ENCODE peak calls at places on chromosomes 12 and 14, in ten cellular contexts. I is activated naive CD8-positive, alpha-beta T cell treated with anti-CD3 and anti-CD28 coated beads, Interleukin-2, amount 50 U/mL, for 24 hours; N is heart right ventricle; S is dorsolateral prefrontal cortex; T is kidney tubule cell; E is posterior cingulate gyrus; D is body of pancreas; U is T-helper 9 cell; W is activated CD8-positive, alpha-beta T cell treated with anti-CD3 and anti-CD28 coated beads for 36 hours; A is mucosa of descending colon. G is an unnamed sample.

GRCh38 chr12:7749442-7749841 is 2.3 kb upstream of the CLEC4C start:
- DNase-seq in I (no peak), D (no peak), T (no peak), U (no peak), S (no peak), E (no peak), N (no peak), W (no peak), A (no peak), G (no peak)

GRCh38 chr14:90087433-90087832 is 25.6 kb downstream of the KCNK13 start:
- DNase-seq in E (no peak), I (no peak), S (no peak), T (peak; percentile 54), N (peak; percentile 31), D (peak; percentile 14), W (no peak), A (no peak), U (no peak), G (peak; percentile 43)

GRCh38 chr14:58749066-58749669 is 111.4 kb downstream of the DACT1 start:
- DNase-seq in W (peak; percentile 50), D (peak; percentile 27), E (no peak), U (no peak), N (no peak), A (no peak), I (peak; percentile 4), S (no peak), T (peak; percentile 97), G (no peak)

GRCh38 chr14:79764288-79764687 is 447.0 kb downstream of the DIO2 start:
- DNase-seq in N (no peak), E (no peak), I (no peak), S (no peak), A (no peak), U (no peak), D (no peak), T (no peak), W (no peak), G (no peak)

GRCh38 chr14:93103392-93104080 is 12.2 kb downstream of the ITPK1 start:
- DNase-seq in E (no peak), N (no peak), D (no peak), A (peak; percentile 90), U (peak; percentile 28), T (peak; percentile 30), W (peak; percentile 90), S (no peak), I (peak; percentile 68), G (no peak)

GRCh38 chr14:68318788-68319187 is 474.1 kb downstream of the ZFP36L1 start:
- DNase-seq in I (no peak), N (no peak), S (no peak), U (no peak), E (no peak), W (no peak), D (no peak), T (no peak), A (no peak), G (no peak)

GRCh38 chr12:21773263-21773741 is 1.2 kb downstream of the KCNJ8 start:
- DNase-seq in U (no peak), W (peak; percentile 18), A (peak; percentile 40), D (peak; percentile 77), T (peak; percentile 27), S (no peak), E (no peak), N (peak; percentile 68), I (peak; percentile 5), G (peak; percentile 11)

GRCh38 chr14:53542692-53543091 is 389.6 kb upstream of the DDHD1 start:
- DNase-seq in W (no peak), S (no peak), U (no peak), D (peak; percentile 53), A (no peak), I (no peak), T (peak; percentile 83), N (peak; percentile 17), E (no peak), G (no peak)

GRCh38 chr12:11622774-11623375 is 26.6 kb upstream of the ETV6 start:
- DNase-seq in A (no peak), T (no peak), S (no peak), I (no peak), D (no peak), U (no peak), N (no peak), E (no peak), W (no peak), G (no peak)

GRCh38 chr14:56487090-56487667 is 92.4 kb upstream of the TMEM260 start:
- DNase-seq in S (no peak), W (no peak), A (no peak), N (no peak), T (peak; percentile 14), U (no peak), D (no peak), E (no peak), I (no peak), G (no peak)

GRCh38 chr12:99444859-99445316 is 202.7 kb upstream of the GARIN6 start:
- DNase-seq in W (no peak), U (no peak), E (no peak), T (peak; percentile 82), I (no peak), S (no peak), A (no peak), N (no peak), D (no peak), G (no peak)

GRCh38 chr14:66509874-66510273 is 1.9 kb downstream of the GPHN start:
- DNase-seq in A (no peak), T (no peak), E (no peak), W (no peak), U (no peak), N (no peak), S (no peak), I (no peak), D (no peak), G (no peak)

GRCh38 chr14:73744175-73744867 is 30.1 kb upstream of the PNMA1 start:
- DNase-seq in I (no peak), T (no peak), S (no peak), N (no peak), A (peak; percentile 51), D (no peak), E (peak; percentile 62), U (no peak), W (no peak), G (peak; percentile 18)

GRCh38 chr12:115611477-115611876 is 666.0 kb downstream of the MED13L start:
- DNase-seq in D (no peak), S (no peak), I (no peak), T (no peak), E (no peak), N (peak; percentile 41), W (no peak), A (no peak), U (no peak), G (no peak)

GRCh38 chr12:94586589-94587259 is 63.6 kb downstream of the TMCC3 start:
- DNase-seq in U (no peak), D (peak; percentile 19), A (no peak), N (no peak), I (no peak), T (peak; percentile 38), S (no peak), E (no peak), W (no peak), G (no peak)

GRCh38 chr12:26636710-26637328 is 196.2 kb downstream of the ITPR2 start:
- DNase-seq in S (no peak), E (no peak), T (peak; percentile 78), D (peak; percentile 29), A (no peak), U (no peak), W (no peak), I (no peak), N (no peak), G (no peak)

G was measured in C1 segment of cervical spinal cord.